ENCODE peak calls at places on chromosomes 6 and 20, in eight cellular contexts. Z is OCI-LY7; P is heart right ventricle; G is naive thymus-derived CD8-positive, alpha-beta T cell; S is uterus; X is KBM-7; D is HFF-Myc; A is smooth muscle cell of the brain vasculature. T is an unnamed sample.

GRCh38 chr20:36888880-36889516 is 13.1 kb downstream of the TLDC2 start:
- DNase-seq in Z (no peak), P (no peak), G (no peak), S (no peak), X (no peak), D (no peak), A (no peak), T (no peak)

GRCh38 chr6:149423946-149424440 is 23.9 kb downstream of the SUMO4 start:
- DNase-seq in Z (no peak), P (no peak), G (no peak), S (no peak), X (no peak), D (no peak), A (no peak), T (no peak)

GRCh38 chr6:21808045-21808470 is 214.5 kb downstream of the SOX4 start:
- DNase-seq in Z (no peak), P (peak; percentile 30), G (no peak), S (peak; percentile 57), X (no peak), D (no peak), A (peak; percentile 59), T (no peak)

GRCh38 chr6:100382031-100382430 is 82.7 kb downstream of the SIM1 start:
- DNase-seq in Z (no peak), P (no peak), G (no peak), S (no peak), X (no peak), D (no peak), A (no peak), T (no peak)

GRCh38 chr6:70852667-70853246 is 104.1 kb downstream of the B3GAT2 start:
- DNase-seq in Z (no peak), P (no peak), G (no peak), S (no peak), X (no peak), D (no peak), A (no peak), T (no peak)

GRCh38 chr6:27785297-27785696 is 126.9 kb downstream of the OR2B2 start:
- DNase-seq in Z (no peak), P (no peak), G (no peak), S (no peak), X (no peak), D (no peak), A (no peak), T (no peak)

GRCh38 chr6:53691667-53692133 is 26.1 kb upstream of the KLHL31 start:
- DNase-seq in Z (no peak), P (no peak), G (no peak), S (no peak), X (no peak), D (no peak), A (no peak), T (no peak)

GRCh38 chr20:16158090-16158975 is 414.9 kb downstream of the KIF16B start:
- DNase-seq in Z (peak; percentile 60), P (no peak), G (no peak), S (no peak), X (no peak), D (no peak), A (no peak), T (no peak)

GRCh38 chr6:157728183-157728881 is 94.7 kb upstream of the SNX9 start:
- DNase-seq in Z (no peak), P (no peak), G (no peak), S (no peak), X (no peak), D (no peak), A (no peak), T (no peak)

GRCh38 chr6:5241242-5241641 is 19.5 kb downstream of the LYRM4 start:
- DNase-seq in Z (no peak), P (no peak), G (no peak), S (no peak), X (no peak), D (no peak), A (no peak), T (no peak)

GRCh38 chr6:137155830-137156229 is 17.6 kb downstream of the IL22RA2 start:
- DNase-seq in Z (peak; percentile 49), P (no peak), G (peak; percentile 21), S (no peak), X (peak; percentile 80), D (no peak), A (no peak), T (no peak)

GRCh38 chr20:9699181-9699580 is 139.7 kb downstream of the PAK5 start:
- DNase-seq in Z (no peak), P (no peak), G (no peak), S (no peak), X (no peak), D (no peak), A (no peak), T (no peak)

GRCh38 chr6:85580878-85581267 is 12.8 kb downstream of the SNX14 start:
- DNase-seq in Z (no peak), P (peak; percentile 45), G (no peak), S (no peak), X (no peak), D (no peak), A (no peak), T (no peak)

GRCh38 chr20:49729780-49730179 is 16.1 kb upstream of the B4GALT5 start:
- DNase-seq in Z (no peak), P (no peak), G (no peak), S (no peak), X (no peak), D (no peak), A (no peak), T (no peak)

GRCh38 chr20:10309326-10309725 is 90.7 kb downstream of the SNAP25 start:
- DNase-seq in Z (no peak), P (no peak), G (no peak), S (no peak), X (no peak), D (peak; percentile 86), A (peak; percentile 55), T (no peak)

GRCh38 chr20:41594514-41595322 is 23.5 kb downstream of the CHD6 start:
- DNase-seq in Z (no peak), P (no peak), G (no peak), S (no peak), X (no peak), D (no peak), A (no peak), T (no peak)

GRCh38 chr6:157841211-157841840 is 18.3 kb downstream of the SNX9 start:
- DNase-seq in Z (no peak), P (no peak), G (no peak), S (no peak), X (no peak), D (no peak), A (no peak), T (no peak)

GRCh38 chr6:4666886-4667513 is 109.2 kb upstream of the CDYL start:
- DNase-seq in Z (no peak), P (no peak), G (no peak), S (no peak), X (no peak), D (no peak), A (no peak), T (no peak)

GRCh38 chr6:118660218-118660569 is 8.8 kb upstream of the CEP85L start:
- DNase-seq in Z (no peak), P (peak; percentile 14), G (peak; percentile 86), S (peak; percentile 22), X (peak; percentile 40), D (no peak), A (no peak), T (peak; percentile 98)

GRCh38 chr6:110615723-110616122 is 139.3 kb upstream of the SLC22A16 start:
- DNase-seq in Z (no peak), P (no peak), G (no peak), S (no peak), X (no peak), D (no peak), A (no peak), T (no peak)

GRCh38 chr6:146097586-146097985 is 68.7 kb downstream of the GRM1 start:
- DNase-seq in Z (no peak), P (no peak), G (no peak), S (no peak), X (no peak), D (no peak), A (no peak), T (no peak)

GRCh38 chr6:4510317-4510716 is 265.9 kb upstream of the CDYL start:
- DNase-seq in Z (no peak), P (no peak), G (no peak), S (no peak), X (no peak), D (no peak), A (no peak), T (no peak)

GRCh38 chr6:169074551-169074950 is 179.1 kb downstream of the THBS2 start:
- DNase-seq in Z (no peak), P (no peak), G (no peak), S (no peak), X (no peak), D (no peak), A (no peak), T (no peak)

T was measured in NCI-H345.